ENCODE peak calls at places on chromosome 3, in ten cellular contexts. One of them, this sample, is unnamed.

GRCh38 chr3:80767599-80767998 is 993.8 kb downstream of the GBE1 start:
- DNase-seq in esophagus squamous epithelium: no peak
- DNase-seq in body of pancreas: no peak
- DNase-seq in cardiac muscle cell: peak; percentile 0
- DNase-seq in heart right ventricle: no peak
- DNase-seq in tibial artery: no peak
- DNase-seq in BE2C: no peak
- DNase-seq in spleen: no peak
- DNase-seq in GM23248: peak; percentile 51
- DNase-seq in PC-9: no peak
- DNase-seq in this sample: no peak

GRCh38 chr3:165837058-165837525 is at the start of gene BCHE:
- DNase-seq in esophagus squamous epithelium: no peak
- DNase-seq in body of pancreas: peak; percentile 67
- DNase-seq in heart right ventricle: peak; percentile 12
- DNase-seq in cardiac muscle cell: peak; percentile 75
- DNase-seq in PC-9: no peak
- DNase-seq in tibial artery: no peak
- DNase-seq in spleen: no peak
- DNase-seq in GM23248: no peak
- DNase-seq in BE2C: peak; percentile 78
- DNase-seq in this sample: peak; percentile 16

GRCh38 chr3:18301781-18302180 is 123.4 kb downstream of the SATB1 start:
- DNase-seq in cardiac muscle cell: no peak
- DNase-seq in body of pancreas: no peak
- DNase-seq in tibial artery: no peak
- DNase-seq in PC-9: no peak
- DNase-seq in GM23248: no peak
- DNase-seq in spleen: no peak
- DNase-seq in BE2C: no peak
- DNase-seq in esophagus squamous epithelium: no peak
- DNase-seq in heart right ventricle: no peak
- DNase-seq in this sample: no peak

GRCh38 chr3:32841875-32842505 is 24.2 kb downstream of the TRIM71 start:
- DNase-seq in PC-9: no peak
- DNase-seq in spleen: no peak
- DNase-seq in esophagus squamous epithelium: no peak
- DNase-seq in heart right ventricle: no peak
- DNase-seq in BE2C: no peak
- DNase-seq in tibial artery: no peak
- DNase-seq in GM23248: no peak
- DNase-seq in body of pancreas: no peak
- DNase-seq in cardiac muscle cell: no peak
- DNase-seq in this sample: no peak

GRCh38 chr3:160475153-160475552 is 25.6 kb upstream of the TRIM59 start:
- DNase-seq in heart right ventricle: no peak
- DNase-seq in esophagus squamous epithelium: no peak
- DNase-seq in spleen: no peak
- DNase-seq in cardiac muscle cell: no peak
- DNase-seq in PC-9: no peak
- DNase-seq in BE2C: no peak
- DNase-seq in GM23248: no peak
- DNase-seq in body of pancreas: no peak
- DNase-seq in tibial artery: no peak
- DNase-seq in this sample: no peak

GRCh38 chr3:178367817-178368617 is 168.2 kb upstream of the KCNMB2 start:
- DNase-seq in spleen: no peak
- DNase-seq in PC-9: no peak
- DNase-seq in body of pancreas: no peak
- DNase-seq in BE2C: no peak
- DNase-seq in GM23248: peak; percentile 34
- DNase-seq in heart right ventricle: peak; percentile 48
- DNase-seq in tibial artery: no peak
- DNase-seq in cardiac muscle cell: peak; percentile 78
- DNase-seq in esophagus squamous epithelium: no peak
- DNase-seq in this sample: no peak

GRCh38 chr3:149613988-149614387 is 43.8 kb downstream of the WWTR1 start:
- DNase-seq in tibial artery: no peak
- DNase-seq in GM23248: no peak
- DNase-seq in esophagus squamous epithelium: no peak
- DNase-seq in heart right ventricle: no peak
- DNase-seq in cardiac muscle cell: no peak
- DNase-seq in body of pancreas: no peak
- DNase-seq in PC-9: no peak
- DNase-seq in spleen: no peak
- DNase-seq in BE2C: no peak
- DNase-seq in this sample: no peak

GRCh38 chr3:36893137-36893557 is 51.7 kb downstream of the TRANK1 start:
- DNase-seq in GM23248: peak; percentile 70
- DNase-seq in body of pancreas: no peak
- DNase-seq in cardiac muscle cell: peak; percentile 90
- DNase-seq in esophagus squamous epithelium: peak; percentile 5
- DNase-seq in PC-9: no peak
- DNase-seq in spleen: peak; percentile 61
- DNase-seq in tibial artery: no peak
- DNase-seq in BE2C: no peak
- DNase-seq in heart right ventricle: peak; percentile 71
- DNase-seq in this sample: peak; percentile 13

GRCh38 chr3:42533161-42533897 is 30.9 kb downstream of the VIPR1 start:
- DNase-seq in GM23248: no peak
- DNase-seq in BE2C: no peak
- DNase-seq in PC-9: no peak
- DNase-seq in heart right ventricle: no peak
- DNase-seq in esophagus squamous epithelium: no peak
- DNase-seq in cardiac muscle cell: no peak
- DNase-seq in spleen: no peak
- DNase-seq in tibial artery: no peak
- DNase-seq in body of pancreas: no peak
- DNase-seq in this sample: no peak

GRCh38 chr3:129291487-129291886 is 12.8 kb downstream of the HMCES start:
- DNase-seq in body of pancreas: no peak
- DNase-seq in PC-9: no peak
- DNase-seq in spleen: no peak
- DNase-seq in GM23248: no peak
- DNase-seq in BE2C: no peak
- DNase-seq in esophagus squamous epithelium: no peak
- DNase-seq in tibial artery: no peak
- DNase-seq in heart right ventricle: no peak
- DNase-seq in cardiac muscle cell: peak; percentile 52
- DNase-seq in this sample: no peak

GRCh38 chr3:195258449-195259145 is 12.4 kb downstream of the XXYLT1 start:
- DNase-seq in esophagus squamous epithelium: no peak
- DNase-seq in BE2C: no peak
- DNase-seq in GM23248: no peak
- DNase-seq in cardiac muscle cell: no peak
- DNase-seq in body of pancreas: no peak
- DNase-seq in spleen: peak; percentile 72
- DNase-seq in tibial artery: peak; percentile 42
- DNase-seq in PC-9: no peak
- DNase-seq in heart right ventricle: no peak
- DNase-seq in this sample: no peak
- H3K4me3 ChIP-seq in esophagus squamous epithelium: peak overlapping the region; percentile 81
- H3K4me3 ChIP-seq in BE2C: peak overlapping the region; percentile 66
- H3K4me3 ChIP-seq in GM23248: peak overlapping the region; percentile 85
- H3K4me3 ChIP-seq in cardiac muscle cell: no peak overlapping the region
- H3K4me3 ChIP-seq in body of pancreas: no peak overlapping the region
- H3K4me3 ChIP-seq in spleen: no peak overlapping the region
- H3K4me3 ChIP-seq in tibial artery: no peak overlapping the region
- H3K4me3 ChIP-seq in PC-9: peak overlapping the region; percentile 70
- H3K4me3 ChIP-seq in heart right ventricle: no peak overlapping the region
- H3K4me3 ChIP-seq in this sample: no peak overlapping the region

GRCh38 chr3:191331443-191331842 is 1.1 kb upstream of the UTS2B start:
- DNase-seq in BE2C: no peak
- DNase-seq in spleen: no peak
- DNase-seq in GM23248: peak; percentile 69
- DNase-seq in body of pancreas: no peak
- DNase-seq in heart right ventricle: no peak
- DNase-seq in tibial artery: no peak
- DNase-seq in cardiac muscle cell: peak; percentile 35
- DNase-seq in esophagus squamous epithelium: no peak
- DNase-seq in PC-9: no peak
- DNase-seq in this sample: no peak
- H3K4me1 ChIP-seq in BE2C: no peaks in the 10 kb centered on the region
- H3K4me1 ChIP-seq in spleen: peaks cover 80% of the 10 kb centered on the region
- H3K4me1 ChIP-seq in GM23248: peaks cover 32% of the 10 kb centered on the region
- H3K4me1 ChIP-seq in body of pancreas: peaks cover 38% of the 10 kb centered on the region
- H3K4me1 ChIP-seq in heart right ventricle: peaks cover 64% of the 10 kb centered on the region
- H3K4me1 ChIP-seq in tibial artery: no peaks in the 10 kb centered on the region
- H3K4me1 ChIP-seq in cardiac muscle cell: peaks cover 18% of the 10 kb centered on the region
- H3K4me1 ChIP-seq in esophagus squamous epithelium: peaks cover 7% of the 10 kb centered on the region
- H3K4me1 ChIP-seq in PC-9: peaks cover 34% of the 10 kb centered on the region
- H3K4me1 ChIP-seq in this sample: no peaks in the 10 kb centered on the region

GRCh38 chr3:126290325-126290724 is 66.9 kb downstream of the KLF15 start:
- DNase-seq in heart right ventricle: no peak
- DNase-seq in esophagus squamous epithelium: no peak
- DNase-seq in body of pancreas: no peak
- DNase-seq in tibial artery: no peak
- DNase-seq in GM23248: no peak
- DNase-seq in spleen: no peak
- DNase-seq in BE2C: no peak
- DNase-seq in PC-9: no peak
- DNase-seq in cardiac muscle cell: no peak
- DNase-seq in this sample: no peak

GRCh38 chr3:126285369-126285768 is 71.8 kb downstream of the KLF15 start:
- DNase-seq in PC-9: no peak
- DNase-seq in cardiac muscle cell: no peak
- DNase-seq in body of pancreas: no peak
- DNase-seq in esophagus squamous epithelium: no peak
- DNase-seq in GM23248: no peak
- DNase-seq in tibial artery: no peak
- DNase-seq in heart right ventricle: no peak
- DNase-seq in spleen: no peak
- DNase-seq in BE2C: no peak
- DNase-seq in this sample: no peak

GRCh38 chr3:126287536-126288181 is 69.5 kb downstream of the KLF15 start:
- DNase-seq in BE2C: peak; percentile 79
- DNase-seq in GM23248: peak; percentile 84
- DNase-seq in PC-9: peak; percentile 55
- DNase-seq in esophagus squamous epithelium: no peak
- DNase-seq in tibial artery: peak; percentile 90
- DNase-seq in body of pancreas: peak; percentile 84
- DNase-seq in cardiac muscle cell: peak; percentile 77
- DNase-seq in heart right ventricle: peak; percentile 62
- DNase-seq in spleen: peak; percentile 77
- DNase-seq in this sample: no peak

GRCh38 chr3:126287171-126287535 is 70.1 kb downstream of the KLF15 start:
- DNase-seq in GM23248: no peak
- DNase-seq in heart right ventricle: no peak
- DNase-seq in esophagus squamous epithelium: no peak
- DNase-seq in tibial artery: no peak
- DNase-seq in cardiac muscle cell: no peak
- DNase-seq in body of pancreas: no peak
- DNase-seq in BE2C: peak; percentile 72
- DNase-seq in spleen: no peak
- DNase-seq in PC-9: no peak
- DNase-seq in this sample: no peak

DNA sequence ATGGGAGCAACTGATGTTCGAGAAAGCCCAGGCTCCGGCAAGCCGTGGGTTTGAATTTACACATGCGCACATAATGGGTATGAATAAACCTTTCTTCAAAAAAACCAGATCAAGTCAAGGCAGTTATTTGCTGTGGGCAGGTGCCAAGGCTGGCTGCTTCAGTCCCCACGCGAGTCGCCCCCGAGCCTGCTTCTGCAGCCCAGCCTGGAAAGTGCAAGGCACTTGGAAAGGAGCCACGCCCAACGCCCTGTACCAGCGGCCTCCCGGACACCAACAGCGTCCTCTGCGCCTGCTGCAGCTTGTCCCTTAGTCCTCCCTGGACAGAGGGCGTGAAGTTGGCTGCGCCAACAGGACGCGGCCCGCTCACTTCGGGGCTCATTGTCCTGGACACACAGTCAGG is 68.9 kb downstream of the KLF15 start:
- DNase-seq in spleen: no peak
- DNase-seq in GM23248: no peak
- DNase-seq in BE2C: no peak
- DNase-seq in PC-9: no peak
- DNase-seq in esophagus squamous epithelium: no peak
- DNase-seq in tibial artery: peak; percentile 89
- DNase-seq in cardiac muscle cell: no peak
- DNase-seq in body of pancreas: peak; percentile 34
- DNase-seq in heart right ventricle: peak; percentile 32
- DNase-seq in this sample: no peak
- H3K4me3 ChIP-seq in spleen: no peak overlapping the region
- H3K4me3 ChIP-seq in GM23248: no peak overlapping the region
- H3K4me3 ChIP-seq in BE2C: no peak overlapping the region
- H3K4me3 ChIP-seq in PC-9: no peak overlapping the region
- H3K4me3 ChIP-seq in esophagus squamous epithelium: peak overlapping the region; percentile 66
- H3K4me3 ChIP-seq in tibial artery: peak overlapping the region; percentile 51
- H3K4me3 ChIP-seq in cardiac muscle cell: peak overlapping the region; percentile 30
- H3K4me3 ChIP-seq in body of pancreas: no peak overlapping the region
- H3K4me3 ChIP-seq in heart right ventricle: peak overlapping the region; percentile 28
- H3K4me3 ChIP-seq in this sample: peak overlapping the region; percentile 36

DNA sequence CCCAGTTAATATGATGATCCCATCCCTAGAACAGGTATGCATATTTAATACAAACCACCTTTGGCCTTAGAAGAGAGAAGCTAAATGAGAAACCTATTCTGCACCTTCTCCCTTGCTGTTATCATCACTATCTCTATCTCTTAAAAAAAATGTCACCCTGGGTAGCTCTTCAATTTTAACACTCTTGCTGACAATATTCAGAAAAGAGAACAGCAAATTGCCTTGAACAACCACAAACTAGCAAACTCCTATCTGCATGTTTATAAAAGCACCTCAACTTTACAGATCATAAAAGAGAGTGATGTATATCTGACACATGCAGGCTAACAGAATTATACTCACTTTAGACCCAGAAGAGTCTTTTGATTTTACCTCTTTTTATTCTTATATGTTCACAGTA is 7.4 kb downstream of the TOP2B start:
- DNase-seq in BE2C: no peak
- DNase-seq in GM23248: no peak
- DNase-seq in PC-9: no peak
- DNase-seq in spleen: no peak
- DNase-seq in body of pancreas: no peak
- DNase-seq in heart right ventricle: no peak
- DNase-seq in esophagus squamous epithelium: no peak
- DNase-seq in cardiac muscle cell: no peak
- DNase-seq in tibial artery: no peak
- DNase-seq in this sample: no peak
- H3K4me1 ChIP-seq in BE2C: no peaks in the 10 kb centered on the region
- H3K4me1 ChIP-seq in GM23248: peaks cover 31% of the 10 kb centered on the region
- H3K4me1 ChIP-seq in PC-9: peaks cover 12% of the 10 kb centered on the region
- H3K4me1 ChIP-seq in spleen: peaks cover 98% of the 10 kb centered on the region
- H3K4me1 ChIP-seq in body of pancreas: peaks cover 70% of the 10 kb centered on the region
- H3K4me1 ChIP-seq in heart right ventricle: peaks cover 84% of the 10 kb centered on the region
- H3K4me1 ChIP-seq in esophagus squamous epithelium: peaks cover 16% of the 10 kb centered on the region
- H3K4me1 ChIP-seq in cardiac muscle cell: peaks cover 34% of the 10 kb centered on the region
- H3K4me1 ChIP-seq in tibial artery: no peaks in the 10 kb centered on the region
- H3K4me1 ChIP-seq in this sample: peaks cover 1% of the 10 kb centered on the region

This sample was measured in iPS DF 6.9.